ENCODE peak calls at places on chromosomes 1 and 21, in eight cellular contexts. Z is stimulated activated CD8-positive, alpha-beta memory T cell treated with anti-CD3 and anti-CD28 coated beads, Interleukin-15, amount 100 ng/mL, for 24 hours; R is NCI-H2081; T is omental fat pad; J is T-helper 9 cell; L is GM06990; U is WTC11; C is activated naive CD4-positive, alpha-beta T cell. O is an unnamed sample.

GRCh38 chr1:245843101-245843500 is 664.0 kb downstream of the SMYD3 start:
- DNase-seq in Z (no peak), R (no peak), T (no peak), J (no peak), L (no peak), U (no peak), C (no peak), O (no peak)

GRCh38 chr1:110390692-110391232 is at the start of gene SLC16A4:
- DNase-seq in Z (no peak), R (no peak), T (no peak), J (no peak), L (no peak), U (no peak), C (no peak), O (no peak)

GRCh38 chr1:245156041-245156735 is 1.4 kb downstream of the KIF26B start:
- DNase-seq in Z (peak; percentile 53), R (peak; percentile 91), T (peak; percentile 49), J (peak; percentile 49), L (peak; percentile 83), U (peak; percentile 93), C (peak; percentile 43), O (peak; percentile 97)

GRCh38 chr1:61607448-61607847 is 117.5 kb downstream of the TM2D1 start:
- DNase-seq in Z (no peak), R (no peak), T (no peak), J (no peak), L (no peak), U (no peak), C (no peak), O (no peak)

GRCh38 chr21:17931080-17931479 is 111.9 kb upstream of the C21orf91 start:
- DNase-seq in Z (no peak), R (no peak), T (no peak), J (no peak), L (no peak), U (no peak), C (no peak), O (no peak)

GRCh38 chr1:109240158-109241152 is 8.9 kb upstream of the CELSR2 start:
- DNase-seq in Z (no peak), R (peak; percentile 70), T (peak; percentile 56), J (no peak), L (no peak), U (peak; percentile 70), C (no peak), O (no peak)

GRCh38 chr1:151705739-151706463 is 10.7 kb downstream of the CELF3 start:
- DNase-seq in Z (no peak), R (no peak), T (no peak), J (no peak), L (no peak), U (no peak), C (no peak), O (no peak)

GRCh38 chr1:241464985-241465384 is 54.6 kb downstream of the FH start:
- DNase-seq in Z (no peak), R (no peak), T (no peak), J (no peak), L (no peak), U (no peak), C (no peak), O (no peak)

GRCh38 chr1:234619071-234619480 is 9.1 kb upstream of the IRF2BP2 start:
- DNase-seq in Z (no peak), R (peak; percentile 65), T (no peak), J (no peak), L (no peak), U (no peak), C (no peak), O (no peak)

GRCh38 chr1:175268720-175269119 is 76.1 kb upstream of the KIAA0040 start:
- DNase-seq in Z (no peak), R (no peak), T (no peak), J (no peak), L (no peak), U (no peak), C (no peak), O (no peak)

GRCh38 chr1:172177849-172178248 is 242.6 kb upstream of the C1orf105 start:
- DNase-seq in Z (no peak), R (no peak), T (no peak), J (no peak), L (no peak), U (no peak), C (no peak), O (no peak)

GRCh38 chr1:12174789-12175455 is 8.1 kb downstream of the TNFRSF1B start:
- DNase-seq in Z (no peak), R (no peak), T (no peak), J (no peak), L (no peak), U (no peak), C (no peak), O (no peak)

GRCh38 chr1:223538921-223539445 is 126.5 kb downstream of the CAPN8 start:
- DNase-seq in Z (no peak), R (no peak), T (no peak), J (no peak), L (no peak), U (no peak), C (no peak), O (no peak)

GRCh38 chr1:24745711-24746582 is 700 bp downstream of the CLIC4 start:
- DNase-seq in Z (no peak), R (peak; percentile 49), T (no peak), J (peak; percentile 12), L (peak; percentile 62), U (no peak), C (no peak), O (peak; percentile 44)

GRCh38 chr1:150346316-150346715 is 17.6 kb upstream of the RPRD2 start:
- DNase-seq in Z (no peak), R (no peak), T (no peak), J (no peak), L (no peak), U (no peak), C (no peak), O (no peak)

GRCh38 chr1:65059930-65060538 is 88.0 kb upstream of the AK4 start:
- DNase-seq in Z (no peak), R (no peak), T (no peak), J (no peak), L (no peak), U (no peak), C (no peak), O (peak; percentile 49)

GRCh38 chr21:25818156-25818950 is 83.6 kb downstream of the GABPA start:
- DNase-seq in Z (no peak), R (no peak), T (no peak), J (no peak), L (no peak), U (no peak), C (no peak), O (no peak)

GRCh38 chr1:98422821-98423220 is 238.7 kb upstream of the SNX7 start:
- DNase-seq in Z (no peak), R (no peak), T (no peak), J (no peak), L (no peak), U (no peak), C (no peak), O (no peak)

GRCh38 chr1:178055779-178056471 is 38.0 kb upstream of the RASAL2 start:
- DNase-seq in Z (no peak), R (no peak), T (no peak), J (no peak), L (no peak), U (no peak), C (no peak), O (peak; percentile 73)

GRCh38 chr1:72936151-72936740 is 653.9 kb upstream of the NEGR1 start:
- DNase-seq in Z (no peak), R (no peak), T (no peak), J (no peak), L (no peak), U (no peak), C (no peak), O (no peak)

GRCh38 chr1:166193057-166193456 is 26.3 kb upstream of the FAM78B start:
- DNase-seq in Z (no peak), R (no peak), T (no peak), J (no peak), L (no peak), U (no peak), C (no peak), O (no peak)

GRCh38 chr1:14487671-14488070 is 110.8 kb upstream of the KAZN start:
- DNase-seq in Z (no peak), R (no peak), T (no peak), J (no peak), L (no peak), U (no peak), C (no peak), O (no peak)